ENCODE peak calls at places on chromosomes 16 and 17, in six cellular contexts. X, D, H, A, K and S are unnamed samples.

GRCh38 chr17:81563861-81564586 is 11.9 kb upstream of the FAAP100 start:
- DNase-seq in A (peak), D (no peak), K (no peak), H (peak), X (no peak), S (no peak)

GRCh38 chr17:12618557-12618956 is 47.1 kb upstream of the MYOCD start:
- DNase-seq in D (no peak), X (no peak), H (no peak), A (peak), K (no peak), S (no peak)

GRCh38 chr17:46772013-46772878 is 46.2 kb downstream of the WNT3 start:
- DNase-seq in D (no peak), H (peak), X (peak), K (no peak), A (no peak), S (peak)

GRCh38 chr17:144936-145670 is 7.7 kb downstream of the SCGB1C2 start:
- DNase-seq in X (no peak), D (no peak), K (peak), H (no peak), A (no peak), S (no peak)

GRCh38 chr17:11545002-11545401 is 53.3 kb upstream of the DNAH9 start:
- DNase-seq in X (no peak), H (no peak), A (no peak), D (no peak), K (no peak), S (no peak)

GRCh38 chr16:10370096-10370726 is 15.7 kb upstream of the ATF7IP2 start:
- DNase-seq in H (no peak), K (no peak), X (no peak), A (no peak), D (peak), S (no peak)

GRCh38 chr16:31507617-31507928 is 618 bp downstream of the RUSF1 start:
- DNase-seq in H (no peak), D (no peak), K (no peak), A (no peak), X (no peak), S (no peak)

GRCh38 chr16:59164461-59164860 is 430.3 kb upstream of the GOT2 start:
- DNase-seq in A (no peak), D (no peak), H (peak), X (no peak), K (no peak), S (no peak)

GRCh38 chr16:26795184-26795583 is 271.5 kb upstream of the C16orf82 start:
- DNase-seq in K (no peak), A (no peak), X (peak), H (no peak), D (no peak), S (no peak)

GRCh38 chr17:57889892-57890856 is 40.3 kb upstream of the MRPS23 start:
- DNase-seq in A (peak), D (no peak), X (no peak), H (peak), K (peak), S (no peak)

GRCh38 chr17:40345161-40346034 is 19.1 kb downstream of the GJD3 start:
- DNase-seq in H (peak), A (peak), D (no peak), K (peak), X (no peak), S (peak)

GRCh38 chr17:69523252-69523861 is 108.9 kb downstream of the MAP2K6 start:
- DNase-seq in X (peak), K (no peak), A (peak), D (peak), H (peak), S (no peak)

GRCh38 chr17:78817123-78817522 is 23.5 kb downstream of the USP36 start:
- DNase-seq in X (no peak), K (no peak), A (no peak), D (no peak), H (no peak), S (no peak)

GRCh38 chr16:80058236-80058635 is 457.7 kb upstream of the MAF start:
- DNase-seq in D (no peak), X (no peak), K (peak), A (no peak), H (no peak), S (no peak)

GRCh38 chr16:48949636-48950035 is 332.0 kb downstream of the CBLN1 start:
- DNase-seq in A (peak), H (no peak), K (no peak), X (no peak), D (peak), S (no peak)

GRCh38 chr16:606656-607307 is 16.9 kb downstream of the RAB40C start:
- DNase-seq in X (no peak), H (no peak), D (no peak), A (no peak), K (no peak), S (no peak)

GRCh38 chr17:67479119-67479517 is 102.0 kb downstream of the PITPNC1 start:
- DNase-seq in D (no peak), H (no peak), A (no peak), X (no peak), K (no peak), S (no peak)

GRCh38 chr16:24668481-24669001 is 60.9 kb upstream of the TNRC6A start:
- DNase-seq in D (no peak), H (no peak), A (peak), X (no peak), K (no peak), S (no peak)

GRCh38 chr16:74019608-74020007 is 277.0 kb upstream of the PSMD7 start:
- DNase-seq in K (no peak), A (no peak), D (no peak), H (no peak), X (no peak), S (no peak)

GRCh38 chr17:73292031-73292531 is 19.7 kb downstream of the CDC42EP4 start:
- DNase-seq in A (peak), K (no peak), H (peak), X (no peak), D (no peak), S (peak)

GRCh38 chr16:635573-636205 is 416 bp downstream of the METTL26 start:
- DNase-seq in A (no peak), H (no peak), X (no peak), D (no peak), K (peak), S (peak)

GRCh38 chr17:31596382-31597323 is 205.2 kb downstream of the RAB11FIP4 start:
- DNase-seq in D (peak), H (peak), K (no peak), A (peak), X (peak), S (no peak)

GRCh38 chr16:28104404-28104803 is 40.9 kb upstream of the GSG1L start:
- DNase-seq in H (no peak), K (no peak), X (no peak), D (no peak), A (no peak), S (no peak)

GRCh38 chr16:29925173-29925804 is 737 bp downstream of the KCTD13 start:
- DNase-seq in D (no peak), A (no peak), X (no peak), K (no peak), H (no peak), S (peak)

GRCh38 chr17:29573871-29574731 is 5.6 kb downstream of the TP53I13 start:
- DNase-seq in A (no peak), X (no peak), H (no peak), K (peak), D (no peak), S (no peak)

GRCh38 chr17:57553525-57553924 is 191.6 kb downstream of the CCDC182 start:
- DNase-seq in D (no peak), X (no peak), K (peak), A (peak), H (no peak), S (peak)

GRCh38 chr17:76196675-76197074 is 43.6 kb downstream of the RNF157 start:
- DNase-seq in D (no peak), H (no peak), X (no peak), A (no peak), K (peak), S (no peak)

GRCh38 chr16:47644166-47644565 is 183.0 kb downstream of the PHKB start:
- DNase-seq in H (no peak), X (no peak), A (peak), K (no peak), D (no peak), S (no peak)

GRCh38 chr17:37400505-37400904 is 6.1 kb downstream of the ACACA start:
- DNase-seq in H (no peak), X (no peak), K (no peak), D (no peak), A (no peak), S (no peak)

GRCh38 chr16:23765933-23766332 is 11.1 kb downstream of the CHP2 start:
- DNase-seq in H (no peak), K (no peak), X (no peak), A (no peak), D (no peak), S (no peak)

GRCh38 chr16:70746708-70747424 is 54.1 kb downstream of the VAC14 start:
- DNase-seq in D (no peak), A (peak), X (no peak), K (peak), H (peak), S (peak)

GRCh38 chr17:17990282-17990681 is 17.6 kb downstream of the DRC3 start:
- DNase-seq in A (no peak), K (no peak), D (no peak), H (peak), X (no peak), S (no peak)

GRCh38 chr16:78553268-78554044 is 454.0 kb downstream of the WWOX start:
- DNase-seq in D (no peak), H (no peak), A (no peak), X (no peak), K (no peak), S (no peak)

GRCh38 chr17:59815965-59816364 is 76.8 kb downstream of the TUBD1 start:
- DNase-seq in D (no peak), H (no peak), X (no peak), K (no peak), A (no peak), S (no peak)

GRCh38 chr17:59706900-59707181 is 389 bp downstream of the PTRH2 start:
- DNase-seq in A (no peak), D (no peak), K (no peak), H (no peak), X (no peak), S (no peak)

GRCh38 chr17:16214190-16215001 is 938 bp downstream of the NCOR1 start:
- DNase-seq in A (peak), H (no peak), D (no peak), X (no peak), K (no peak), S (no peak)

GRCh38 chr17:16217002-16217635 is at the start of gene PIGL:
- DNase-seq in H (peak), K (peak), D (peak), X (peak), A (peak), S (peak)

GRCh38 chr17:16215965-16216316 is 607 bp upstream of the NCOR1 start:
- DNase-seq in K (no peak), D (no peak), H (no peak), X (no peak), A (no peak), S (no peak)

GRCh38 chr17:16215002-16215272 is 397 bp downstream of the NCOR1 start:
- DNase-seq in D (no peak), K (no peak), X (no peak), H (peak), A (no peak), S (peak)

GRCh38 chr17:16215273-16215964 is at the start of gene NCOR1:
- DNase-seq in X (peak), K (peak), H (peak), D (no peak), A (peak), S (peak)
- TF ChIP-seq POLR2A in X (peak), K (peak), H (peak), D (peak), A (peak), S (peak)

GRCh38 chr16:75250089-75250808 is 1.2 kb downstream of the BCAR1 start:
- DNase-seq in A (no peak), X (no peak), D (no peak), K (peak), H (no peak), S (peak)

GRCh38 chr16:75250809-75251279 is 580 bp downstream of the BCAR1 start:
- DNase-seq in X (no peak), A (no peak), K (peak), H (no peak), D (no peak), S (peak)

GRCh38 chr16:75252049-75252864 is 833 bp upstream of the BCAR1 start:
- DNase-seq in H (no peak), D (no peak), X (no peak), K (peak), A (no peak), S (no peak)

GRCh38 chr16:75252946-75253911 is 1.8 kb upstream of the BCAR1 start:
- DNase-seq in D (no peak), K (peak), A (peak), H (no peak), X (peak), S (no peak)

DNA sequence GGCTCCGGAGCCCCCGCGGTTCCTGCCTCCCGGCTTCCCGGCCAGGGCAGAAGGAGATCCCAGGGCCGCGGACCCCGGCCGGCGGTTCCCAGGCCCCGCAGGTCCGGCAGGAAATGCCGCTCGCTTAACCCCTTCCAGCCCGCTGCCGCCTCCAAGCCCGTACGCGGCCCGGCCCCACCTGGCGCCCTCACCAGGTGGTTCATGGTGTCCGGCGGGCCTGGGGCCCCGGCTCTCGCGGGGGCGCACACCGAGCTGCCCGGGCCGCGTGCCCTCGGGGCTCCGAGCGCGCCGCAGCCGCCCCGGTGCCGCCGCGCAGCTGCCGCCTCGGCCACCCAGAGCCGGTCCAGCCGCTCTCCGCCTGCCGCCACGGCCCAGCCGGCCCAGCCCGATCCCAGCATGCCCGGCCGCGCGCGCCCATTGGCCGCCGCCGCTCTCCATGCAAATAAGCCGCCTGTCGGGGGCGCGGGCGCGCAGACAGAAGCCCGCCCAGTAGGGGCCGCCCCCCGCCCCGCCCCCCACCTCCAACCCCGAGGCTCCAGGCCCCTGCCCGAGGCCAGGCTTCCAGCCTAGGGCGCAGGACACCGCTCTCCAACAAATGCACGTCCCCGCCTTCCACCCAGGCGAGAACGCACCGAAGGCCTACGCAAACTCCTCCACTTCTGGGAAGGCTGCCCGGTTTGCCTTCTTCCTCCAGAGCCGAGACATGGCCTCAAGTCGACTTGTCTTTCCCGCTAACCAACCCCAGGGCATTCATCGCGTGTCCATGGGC is at the start of gene BCAR1:
- DNase-seq in K (peak), H (peak), X (peak), D (no peak), A (peak), S (peak)
- TF ChIP-seq POLR2A in K (peak), H (peak), X (no peak), D (no peak), A (peak), S (peak)

GRCh38 chr16:81094771-81095251 is 1.4 kb downstream of the GCSH start:
- DNase-seq in A (peak), H (no peak), D (no peak), X (no peak), K (peak), S (no peak)

GRCh38 chr16:81096715-81097208 is 567 bp upstream of the GCSH start:
- DNase-seq in A (no peak), K (no peak), H (no peak), X (no peak), D (no peak), S (no peak)

GRCh38 chr16:81097230-81097629 is 1.0 kb upstream of the GCSH start:
- DNase-seq in K (no peak), A (no peak), X (no peak), H (no peak), D (no peak), S (no peak)

GRCh38 chr16:81095653-81095952 is 592 bp downstream of the GCSH start:
- DNase-seq in K (no peak), X (no peak), A (no peak), D (no peak), H (no peak), S (no peak)

GRCh38 chr16:81095953-81096714 is at the start of gene GCSH:
- DNase-seq in D (peak), H (peak), X (peak), A (peak), K (peak), S (peak)
- TF ChIP-seq POLR2A in D (peak), H (peak), X (peak), A (no peak), K (no peak), S (peak)

GRCh38 chr17:42313389-42313772 is 25.1 kb downstream of the STAT5A start:
- DNase-seq in D (no peak), K (no peak), A (no peak), H (no peak), X (no peak), S (no peak)
- TF ChIP-seq POLR2A in D (no peak), K (no peak), A (no peak), H (no peak), X (no peak), S (peak)